ENCODE peak calls at places on chromosomes 5 and 9, in nine cellular contexts. T is transverse colon, N is GM12891, X is endothelial cell of umbilical vein, D is stomach, H is SK-N-SH, I is breast epithelium, S is GM12878, R is K562. F is an unnamed sample.

GRCh38 chr5:56725709-56726108 is 89.6 kb upstream of the MAP3K1 start:
- DNase-seq in T (no peak), N (no peak), X (no peak), D (no peak), H (no peak), I (no peak), S (no peak), R (no peak), F (no peak)

GRCh38 chr5:5025774-5026406 is 114.2 kb upstream of the ADAMTS16 start:
- DNase-seq in T (no peak), N (no peak), X (no peak), D (no peak), H (peak), I (no peak), S (no peak), R (no peak), F (no peak)

GRCh38 chr9:95080961-95081658 is 236.4 kb downstream of the FANCC start:
- DNase-seq in T (no peak), N (no peak), X (no peak), D (peak), H (no peak), I (no peak), S (no peak), R (no peak), F (no peak)

GRCh38 chr9:108290839-108291585 is 564.8 kb downstream of the ACTL7B start:
- DNase-seq in T (no peak), N (no peak), X (no peak), D (no peak), H (no peak), I (no peak), S (no peak), R (no peak), F (no peak)

GRCh38 chr9:11915699-11916098 is 777.5 kb upstream of the TYRP1 start:
- DNase-seq in T (no peak), N (no peak), X (no peak), D (no peak), H (no peak), I (no peak), S (no peak), R (no peak), F (no peak)

GRCh38 chr5:52870448-52870847 is 82.7 kb downstream of the ITGA1 start:
- DNase-seq in T (no peak), N (no peak), X (peak), D (no peak), H (no peak), I (no peak), S (no peak), R (no peak), F (no peak)

GRCh38 chr5:124111886-124112285 is 599.9 kb downstream of the CSNK1G3 start:
- DNase-seq in T (no peak), N (no peak), X (no peak), D (no peak), H (no peak), I (no peak), S (no peak), R (no peak), F (no peak)

GRCh38 chr5:137573376-137573775 is 74.2 kb upstream of the SPOCK1 start:
- DNase-seq in T (no peak), N (no peak), X (no peak), D (no peak), H (no peak), I (no peak), S (no peak), R (no peak), F (no peak)

GRCh38 chr5:151064916-151065499 is 15.8 kb downstream of the TNIP1 start:
- DNase-seq in T (no peak), N (no peak), X (no peak), D (no peak), H (no peak), I (no peak), S (no peak), R (no peak), F (no peak)

GRCh38 chr5:69271376-69271775 is 36.7 kb downstream of the CDK7 start:
- DNase-seq in T (peak), N (no peak), X (peak), D (no peak), H (no peak), I (no peak), S (no peak), R (no peak), F (no peak)

GRCh38 chr9:98329281-98329680 is 73.8 kb upstream of the TBC1D2 start:
- DNase-seq in T (no peak), N (no peak), X (no peak), D (no peak), H (no peak), I (no peak), S (no peak), R (no peak), F (no peak)

GRCh38 chr5:86866036-86866435 is 248.3 kb downstream of the COX7C start:
- DNase-seq in T (no peak), N (no peak), X (no peak), D (no peak), H (no peak), I (no peak), S (no peak), R (no peak), F (no peak)

GRCh38 chr9:77030045-77030444 is 10.6 kb downstream of the FOXB2 start:
- DNase-seq in T (no peak), N (no peak), X (no peak), D (no peak), H (no peak), I (no peak), S (no peak), R (no peak), F (no peak)

GRCh38 chr5:3606121-3606831 is 10.6 kb downstream of the IRX1 start:
- DNase-seq in T (no peak), N (no peak), X (no peak), D (no peak), H (peak), I (no peak), S (no peak), R (no peak), F (no peak)

GRCh38 chr5:122498163-122498562 is 186.1 kb downstream of the SNCAIP start:
- DNase-seq in T (no peak), N (no peak), X (no peak), D (no peak), H (peak), I (no peak), S (no peak), R (no peak), F (no peak)

GRCh38 chr9:85224729-85225128 is 517.0 kb downstream of the AGTPBP1 start:
- DNase-seq in T (no peak), N (no peak), X (peak), D (no peak), H (no peak), I (no peak), S (no peak), R (no peak), F (no peak)

GRCh38 chr5:170745481-170746061 is 38.0 kb upstream of the GABRP start:
- DNase-seq in T (no peak), N (no peak), X (peak), D (peak), H (peak), I (peak), S (no peak), R (no peak), F (no peak)

GRCh38 chr5:172868436-172868923 is 34.4 kb downstream of the ERGIC1 start:
- DNase-seq in T (no peak), N (no peak), X (peak), D (no peak), H (no peak), I (no peak), S (no peak), R (peak), F (no peak)

GRCh38 chr5:16935271-16936149 is 578 bp downstream of the MYO10 start:
- DNase-seq in T (peak), N (peak), X (peak), D (peak), H (peak), I (peak), S (no peak), R (no peak), F (peak)

GRCh38 chr9:27548055-27548741 is 18.6 kb upstream of the MOB3B start:
- DNase-seq in T (no peak), N (no peak), X (peak), D (no peak), H (peak), I (no peak), S (no peak), R (no peak), F (no peak)

GRCh38 chr5:23721336-23721735 is 213.9 kb downstream of the PRDM9 start:
- DNase-seq in T (no peak), N (no peak), X (no peak), D (no peak), H (no peak), I (no peak), S (no peak), R (no peak), F (no peak)

GRCh38 chr5:160930361-160930760 is 78.3 kb upstream of the ATP10B start:
- DNase-seq in T (no peak), N (no peak), X (no peak), D (no peak), H (no peak), I (no peak), S (no peak), R (no peak), F (no peak)

GRCh38 chr9:76537150-76537646 is 78.2 kb downstream of the GCNT1 start:
- DNase-seq in T (peak), N (no peak), X (peak), D (peak), H (no peak), I (peak), S (no peak), R (no peak), F (no peak)

GRCh38 chr9:96603305-96604004 is 16.2 kb downstream of the CDC14B start:
- DNase-seq in T (no peak), N (no peak), X (no peak), D (no peak), H (no peak), I (no peak), S (no peak), R (no peak), F (no peak)

GRCh38 chr9:34069831-34070230 is 21.1 kb upstream of the UBAP2 start:
- DNase-seq in T (no peak), N (no peak), X (no peak), D (no peak), H (no peak), I (no peak), S (no peak), R (no peak), F (no peak)

GRCh38 chr9:77820293-77820954 is 172.3 kb upstream of the GNA14 start:
- DNase-seq in T (no peak), N (no peak), X (peak), D (no peak), H (no peak), I (no peak), S (no peak), R (peak), F (no peak)

GRCh38 chr9:15306757-15307522 is at the start of gene TTC39B:
- DNase-seq in T (peak), N (peak), X (peak), D (peak), H (peak), I (peak), S (no peak), R (peak), F (peak)

GRCh38 chr5:31819926-31820516 is 181.1 kb downstream of the PDZD2 start:
- DNase-seq in T (no peak), N (no peak), X (no peak), D (no peak), H (no peak), I (no peak), S (no peak), R (no peak), F (no peak)

GRCh38 chr5:180466316-180466715 is 27.9 kb upstream of the CNOT6 start:
- DNase-seq in T (no peak), N (no peak), X (no peak), D (no peak), H (no peak), I (no peak), S (no peak), R (no peak), F (no peak)

GRCh38 chr9:16039103-16039987 is 486.5 kb downstream of the CCDC171 start:
- DNase-seq in T (peak), N (no peak), X (peak), D (no peak), H (no peak), I (no peak), S (no peak), R (no peak), F (no peak)

GRCh38 chr5:10250804-10251276 is 760 bp downstream of the CCT5 start:
- DNase-seq in T (no peak), N (peak), X (peak), D (no peak), H (peak), I (no peak), S (no peak), R (peak), F (peak)

GRCh38 chr9:97038551-97038908 is 412 bp downstream of the CTSV start:
- DNase-seq in T (no peak), N (no peak), X (no peak), D (no peak), H (no peak), I (no peak), S (no peak), R (no peak), F (no peak)

GRCh38 chr9:14146201-14146890 is 167.6 kb downstream of the NFIB start:
- DNase-seq in T (no peak), N (no peak), X (no peak), D (no peak), H (no peak), I (no peak), S (no peak), R (no peak), F (no peak)

GRCh38 chr9:82117528-82117927 is 129.0 kb downstream of the SPATA31D1 start:
- DNase-seq in T (no peak), N (no peak), X (no peak), D (no peak), H (no peak), I (no peak), S (no peak), R (no peak), F (no peak)

GRCh38 chr5:172149073-172149472 is 39.0 kb downstream of the STK10 start:
- DNase-seq in T (no peak), N (no peak), X (no peak), D (no peak), H (no peak), I (no peak), S (no peak), R (no peak), F (no peak)

GRCh38 chr5:173567548-173567947 is 48.9 kb downstream of the BOD1 start:
- DNase-seq in T (no peak), N (no peak), X (no peak), D (no peak), H (no peak), I (peak), S (no peak), R (no peak), F (no peak)

GRCh38 chr9:89625721-89626687 is 21.2 kb downstream of the GADD45G start:
- DNase-seq in T (no peak), N (no peak), X (no peak), D (no peak), H (no peak), I (no peak), S (no peak), R (no peak), F (no peak)

GRCh38 chr9:89622933-89623861 is 18.4 kb downstream of the GADD45G start:
- DNase-seq in T (peak), N (no peak), X (no peak), D (peak), H (no peak), I (no peak), S (no peak), R (no peak), F (no peak)

GRCh38 chr9:89621676-89622075 is 16.9 kb downstream of the GADD45G start:
- DNase-seq in T (no peak), N (no peak), X (no peak), D (no peak), H (no peak), I (no peak), S (no peak), R (no peak), F (no peak)

GRCh38 chr9:89626741-89627265 is 22.0 kb downstream of the GADD45G start:
- DNase-seq in T (no peak), N (no peak), X (no peak), D (no peak), H (no peak), I (no peak), S (no peak), R (no peak), F (no peak)

DNA sequence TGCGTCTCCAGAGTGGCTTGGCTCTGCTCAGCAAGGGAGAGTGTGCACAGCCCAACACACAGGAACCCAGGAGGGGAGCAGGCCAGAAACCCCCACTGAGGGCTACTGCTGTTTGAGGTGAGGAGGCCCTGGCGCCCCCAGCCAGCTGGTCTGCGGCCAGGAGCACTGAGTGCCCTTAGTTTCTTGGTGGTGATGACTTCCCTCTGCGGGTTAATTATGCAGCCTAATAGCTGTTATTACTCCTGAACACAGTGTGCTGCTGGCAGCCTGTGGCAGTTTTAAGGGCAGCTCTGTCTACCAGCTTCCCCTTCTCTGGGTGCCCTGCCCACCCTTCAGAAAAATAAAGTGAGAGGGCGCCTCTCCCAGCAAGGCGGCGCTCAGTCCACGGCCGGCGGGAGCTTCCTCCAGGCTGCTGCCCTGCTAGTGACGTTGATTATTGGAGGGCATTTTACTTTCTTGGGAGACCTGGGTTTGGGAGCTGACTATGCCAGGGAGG is 19.2 kb downstream of the GADD45G start:
- DNase-seq in T (peak), N (no peak), X (no peak), D (peak), H (no peak), I (no peak), S (no peak), R (no peak), F (no peak)
- TF ChIP-seq POLR2AphosphoS5 in T (no peak), N (no peak), X (no peak), D (no peak), H (no peak), I (no peak), S (no peak), R (no peak), F (no peak)

GRCh38 chr5:169024426-169024825 is 276.5 kb downstream of the SLIT3 start:
- DNase-seq in T (no peak), N (no peak), X (no peak), D (peak), H (no peak), I (no peak), S (no peak), R (no peak), F (no peak)

GRCh38 chr5:169029087-169029486 is 271.9 kb downstream of the SLIT3 start:
- DNase-seq in T (no peak), N (no peak), X (no peak), D (no peak), H (no peak), I (no peak), S (no peak), R (no peak), F (no peak)

GRCh38 chr5:169029661-169030274 is 271.2 kb downstream of the SLIT3 start:
- DNase-seq in T (no peak), N (no peak), X (no peak), D (no peak), H (no peak), I (no peak), S (no peak), R (no peak), F (no peak)

DNA sequence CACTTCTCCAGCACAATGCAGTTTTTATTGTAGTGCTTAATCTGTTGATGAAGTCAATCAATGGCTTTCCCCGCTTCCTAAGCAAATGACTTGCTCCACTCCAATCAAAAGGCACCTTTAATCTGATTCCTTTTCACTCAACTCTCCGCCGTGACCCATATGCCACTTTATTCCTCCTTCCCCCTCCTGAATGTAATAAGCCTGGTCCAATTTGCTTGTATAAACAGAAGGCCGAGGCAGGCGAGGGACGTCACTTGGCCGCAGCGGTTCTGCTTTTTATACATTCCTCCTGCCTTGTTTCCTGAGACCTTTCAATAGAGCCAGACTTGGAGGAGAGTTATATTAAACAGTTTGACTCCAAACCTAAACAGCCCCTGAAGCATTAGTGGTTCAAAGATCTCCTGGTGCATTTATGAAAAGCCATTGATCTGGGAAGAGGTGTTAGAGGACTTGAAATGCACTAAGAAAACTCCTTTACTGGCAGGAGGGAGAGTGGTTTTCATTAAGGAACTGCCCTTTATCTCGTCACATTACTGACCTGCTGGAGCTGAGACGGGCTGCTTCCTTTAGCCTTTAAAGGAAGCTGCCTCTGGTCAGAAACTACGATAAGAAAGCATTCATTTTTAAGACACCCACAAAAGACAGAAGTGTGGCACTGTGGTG is 273.4 kb downstream of the SLIT3 start:
- DNase-seq in T (peak), N (no peak), X (peak), D (peak), H (no peak), I (no peak), S (no peak), R (no peak), F (no peak)
- TF ChIP-seq POLR2AphosphoS5 in T (no peak), N (no peak), X (no peak), D (peak), H (no peak), I (no peak), S (no peak), R (no peak), F (no peak)

GRCh38 chr9:88037285-88037845 is 63.0 kb upstream of the CDK20 start:
- DNase-seq in T (no peak), N (no peak), X (no peak), D (no peak), H (no peak), I (no peak), S (no peak), R (no peak), F (no peak)
- TF ChIP-seq POLR2AphosphoS5 in T (no peak), N (no peak), X (no peak), D (no peak), H (no peak), I (no peak), S (no peak), R (no peak), F (no peak)

DNA sequence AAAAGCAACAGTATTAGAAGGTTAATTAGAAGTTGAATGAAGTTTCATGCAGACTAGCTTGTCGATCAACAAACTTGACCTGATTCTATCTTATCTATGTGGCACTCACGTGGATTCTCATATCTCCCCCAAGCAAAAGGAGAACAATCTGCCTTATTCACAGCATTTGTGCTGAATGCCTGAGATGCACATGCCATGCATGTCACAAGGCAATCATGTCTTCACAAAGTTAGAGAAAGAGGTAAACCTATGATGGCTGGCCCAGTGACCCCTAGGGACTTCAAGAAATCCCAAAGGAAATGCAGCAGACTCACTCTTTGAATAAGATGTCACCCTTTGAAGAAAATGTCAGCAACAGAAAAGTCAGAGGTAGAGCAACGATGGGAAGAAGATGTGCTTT is 17.6 kb upstream of the SHOC1 start:
- DNase-seq in T (no peak), N (no peak), X (no peak), D (no peak), H (no peak), I (no peak), S (no peak), R (no peak), F (no peak)
- TF ChIP-seq POLR2AphosphoS5 in T (no peak), N (no peak), X (no peak), D (no peak), H (no peak), I (no peak), S (no peak), R (no peak), F (no peak)

F was measured in HL-60.